ENCODE peak calls at places on chromosomes 5 and 9, in nine cellular contexts. One of them, this sample, is unnamed.

GRCh38 chr5:167244583-167244982 is 1046.9 kb upstream of the WWC1 start:
- DNase-seq in cardiac muscle cell: peak; percentile 18
- DNase-seq in CD8-positive, alpha-beta T cell: no peak
- DNase-seq in fibroblast of lung: peak; percentile 52
- DNase-seq in GM23248: no peak
- DNase-seq in HCT116: no peak
- DNase-seq in endodermal cell: peak; percentile 73
- DNase-seq in heart left ventricle: no peak
- DNase-seq in IMR-90: no peak
- DNase-seq in this sample: no peak

GRCh38 chr9:81002920-81003319 is 686.4 kb downstream of the TLE1 start:
- DNase-seq in CD8-positive, alpha-beta T cell: no peak
- DNase-seq in endodermal cell: no peak
- DNase-seq in HCT116: no peak
- DNase-seq in IMR-90: no peak
- DNase-seq in GM23248: no peak
- DNase-seq in fibroblast of lung: no peak
- DNase-seq in cardiac muscle cell: no peak
- DNase-seq in heart left ventricle: no peak
- DNase-seq in this sample: no peak

GRCh38 chr9:121652037-121652837 is 803 bp downstream of the DAB2IP start:
- DNase-seq in fibroblast of lung: no peak
- DNase-seq in endodermal cell: peak; percentile 81
- DNase-seq in HCT116: no peak
- DNase-seq in heart left ventricle: no peak
- DNase-seq in IMR-90: no peak
- DNase-seq in GM23248: peak; percentile 7
- DNase-seq in cardiac muscle cell: no peak
- DNase-seq in CD8-positive, alpha-beta T cell: no peak
- DNase-seq in this sample: no peak

GRCh38 chr9:126915281-126915816 is 767 bp downstream of the RALGPS1 start:
- DNase-seq in IMR-90: no peak
- DNase-seq in cardiac muscle cell: no peak
- DNase-seq in GM23248: peak; percentile 19
- DNase-seq in endodermal cell: peak; percentile 95
- DNase-seq in fibroblast of lung: no peak
- DNase-seq in heart left ventricle: no peak
- DNase-seq in CD8-positive, alpha-beta T cell: peak; percentile 29
- DNase-seq in HCT116: peak; percentile 19
- DNase-seq in this sample: peak; percentile 66

GRCh38 chr5:57986746-57987145 is 473.1 kb downstream of the PLK2 start:
- DNase-seq in IMR-90: peak; percentile 34
- DNase-seq in HCT116: no peak
- DNase-seq in GM23248: peak; percentile 63
- DNase-seq in endodermal cell: no peak
- DNase-seq in cardiac muscle cell: peak; percentile 40
- DNase-seq in fibroblast of lung: peak; percentile 13
- DNase-seq in CD8-positive, alpha-beta T cell: no peak
- DNase-seq in heart left ventricle: no peak
- DNase-seq in this sample: no peak

GRCh38 chr9:73091909-73092308 is 59.8 kb upstream of the ANXA1 start:
- DNase-seq in GM23248: no peak
- DNase-seq in heart left ventricle: no peak
- DNase-seq in endodermal cell: no peak
- DNase-seq in fibroblast of lung: no peak
- DNase-seq in cardiac muscle cell: no peak
- DNase-seq in CD8-positive, alpha-beta T cell: no peak
- DNase-seq in IMR-90: no peak
- DNase-seq in HCT116: no peak
- DNase-seq in this sample: no peak

GRCh38 chr9:36543916-36544315 is 28.8 kb upstream of the MELK start:
- DNase-seq in GM23248: peak; percentile 63
- DNase-seq in heart left ventricle: no peak
- DNase-seq in IMR-90: no peak
- DNase-seq in CD8-positive, alpha-beta T cell: no peak
- DNase-seq in HCT116: no peak
- DNase-seq in cardiac muscle cell: peak; percentile 83
- DNase-seq in fibroblast of lung: peak; percentile 60
- DNase-seq in endodermal cell: no peak
- DNase-seq in this sample: no peak

GRCh38 chr5:53997736-53998627 is 312.4 kb downstream of the ARL15 start:
- DNase-seq in fibroblast of lung: no peak
- DNase-seq in heart left ventricle: no peak
- DNase-seq in endodermal cell: no peak
- DNase-seq in IMR-90: no peak
- DNase-seq in HCT116: no peak
- DNase-seq in GM23248: no peak
- DNase-seq in cardiac muscle cell: no peak
- DNase-seq in CD8-positive, alpha-beta T cell: no peak
- DNase-seq in this sample: no peak

GRCh38 chr9:108163321-108164005 is 673.9 kb upstream of the KLF4 start:
- DNase-seq in endodermal cell: no peak
- DNase-seq in GM23248: peak; percentile 80
- DNase-seq in cardiac muscle cell: peak; percentile 37
- DNase-seq in IMR-90: peak; percentile 18
- DNase-seq in heart left ventricle: no peak
- DNase-seq in CD8-positive, alpha-beta T cell: no peak
- DNase-seq in HCT116: no peak
- DNase-seq in fibroblast of lung: peak; percentile 32
- DNase-seq in this sample: no peak

GRCh38 chr5:93585753-93586385 is 2.8 kb downstream of the NR2F1 start:
- DNase-seq in cardiac muscle cell: peak; percentile 48
- DNase-seq in IMR-90: peak; percentile 45
- DNase-seq in fibroblast of lung: peak; percentile 64
- DNase-seq in endodermal cell: no peak
- DNase-seq in GM23248: peak; percentile 43
- DNase-seq in HCT116: no peak
- DNase-seq in heart left ventricle: no peak
- DNase-seq in CD8-positive, alpha-beta T cell: no peak
- DNase-seq in this sample: no peak

GRCh38 chr5:67047616-67048015 is 149.0 kb downstream of the CD180 start:
- DNase-seq in GM23248: no peak
- DNase-seq in cardiac muscle cell: no peak
- DNase-seq in heart left ventricle: no peak
- DNase-seq in HCT116: no peak
- DNase-seq in endodermal cell: no peak
- DNase-seq in IMR-90: no peak
- DNase-seq in CD8-positive, alpha-beta T cell: no peak
- DNase-seq in fibroblast of lung: no peak
- DNase-seq in this sample: no peak

GRCh38 chr9:136992819-136993369 is 672 bp downstream of the PAXX start:
- DNase-seq in HCT116: no peak
- DNase-seq in CD8-positive, alpha-beta T cell: no peak
- DNase-seq in fibroblast of lung: no peak
- DNase-seq in GM23248: no peak
- DNase-seq in endodermal cell: peak; percentile 72
- DNase-seq in heart left ventricle: no peak
- DNase-seq in cardiac muscle cell: no peak
- DNase-seq in IMR-90: no peak
- DNase-seq in this sample: no peak

GRCh38 chr9:136994885-136995224 is 1.5 kb downstream of the CLIC3 start:
- DNase-seq in CD8-positive, alpha-beta T cell: no peak
- DNase-seq in endodermal cell: no peak
- DNase-seq in GM23248: no peak
- DNase-seq in IMR-90: no peak
- DNase-seq in HCT116: no peak
- DNase-seq in cardiac muscle cell: no peak
- DNase-seq in fibroblast of lung: no peak
- DNase-seq in heart left ventricle: no peak
- DNase-seq in this sample: no peak

GRCh38 chr9:136995370-136995769 is 998 bp downstream of the CLIC3 start:
- DNase-seq in fibroblast of lung: no peak
- DNase-seq in GM23248: peak; percentile 54
- DNase-seq in endodermal cell: no peak
- DNase-seq in IMR-90: no peak
- DNase-seq in cardiac muscle cell: no peak
- DNase-seq in CD8-positive, alpha-beta T cell: no peak
- DNase-seq in heart left ventricle: no peak
- DNase-seq in HCT116: no peak
- DNase-seq in this sample: no peak

GRCh38 chr9:136995772-136996308 is 528 bp downstream of the CLIC3 start:
- DNase-seq in cardiac muscle cell: no peak
- DNase-seq in GM23248: peak; percentile 69
- DNase-seq in HCT116: no peak
- DNase-seq in CD8-positive, alpha-beta T cell: no peak
- DNase-seq in heart left ventricle: no peak
- DNase-seq in fibroblast of lung: peak; percentile 39
- DNase-seq in endodermal cell: no peak
- DNase-seq in IMR-90: peak; percentile 6
- DNase-seq in this sample: no peak

DNA sequence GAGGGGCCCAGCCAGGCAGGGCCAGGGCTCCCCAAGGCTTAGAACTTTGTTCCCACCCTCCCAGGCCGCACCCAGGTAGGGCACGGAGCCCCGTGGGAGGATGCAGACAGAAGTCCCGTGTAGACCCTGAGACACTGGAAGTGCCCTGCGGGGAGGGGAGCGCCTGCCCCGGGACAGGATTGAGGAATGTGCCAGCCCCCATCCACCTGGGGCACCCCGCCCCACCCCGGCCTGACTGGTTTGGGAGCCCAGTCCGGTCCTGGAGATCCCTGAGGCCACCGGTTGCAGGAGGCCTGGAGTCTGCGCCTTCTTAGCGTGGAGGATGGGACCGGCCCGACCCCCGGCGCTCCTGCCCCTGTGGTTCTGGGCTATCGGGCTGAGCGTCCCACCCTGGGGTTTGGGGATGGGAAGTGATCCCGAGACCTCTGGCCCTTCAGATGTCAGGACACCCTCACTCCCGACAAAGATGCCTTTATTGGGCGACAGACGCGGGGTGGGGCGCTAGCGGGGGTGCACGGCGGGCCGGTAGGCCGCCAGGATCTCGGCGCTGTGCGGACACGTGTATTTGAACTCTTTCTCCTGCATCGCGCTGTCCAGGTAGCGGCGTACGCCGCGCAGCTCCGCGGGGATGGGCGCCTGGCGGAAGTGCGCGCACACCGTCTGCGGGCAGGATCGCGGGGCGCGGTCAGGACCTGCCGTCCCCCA is 2.0 kb downstream of the CLIC3 start:
- DNase-seq in cardiac muscle cell: no peak
- DNase-seq in fibroblast of lung: no peak
- DNase-seq in IMR-90: no peak
- DNase-seq in GM23248: no peak
- DNase-seq in endodermal cell: no peak
- DNase-seq in HCT116: no peak
- DNase-seq in CD8-positive, alpha-beta T cell: no peak
- DNase-seq in heart left ventricle: no peak
- DNase-seq in this sample: no peak
- H3K4me3 ChIP-seq in cardiac muscle cell: no peak overlapping the region
- H3K4me3 ChIP-seq in fibroblast of lung: no peak overlapping the region
- H3K4me3 ChIP-seq in IMR-90: no peak overlapping the region
- H3K4me3 ChIP-seq in GM23248: no peak overlapping the region
- H3K4me3 ChIP-seq in endodermal cell: no peak overlapping the region
- H3K4me3 ChIP-seq in HCT116: no peak overlapping the region
- H3K4me3 ChIP-seq in CD8-positive, alpha-beta T cell: no peak overlapping the region
- H3K4me3 ChIP-seq in heart left ventricle: no peak overlapping the region
- H3K4me3 ChIP-seq in this sample: no peak overlapping the region

DNA sequence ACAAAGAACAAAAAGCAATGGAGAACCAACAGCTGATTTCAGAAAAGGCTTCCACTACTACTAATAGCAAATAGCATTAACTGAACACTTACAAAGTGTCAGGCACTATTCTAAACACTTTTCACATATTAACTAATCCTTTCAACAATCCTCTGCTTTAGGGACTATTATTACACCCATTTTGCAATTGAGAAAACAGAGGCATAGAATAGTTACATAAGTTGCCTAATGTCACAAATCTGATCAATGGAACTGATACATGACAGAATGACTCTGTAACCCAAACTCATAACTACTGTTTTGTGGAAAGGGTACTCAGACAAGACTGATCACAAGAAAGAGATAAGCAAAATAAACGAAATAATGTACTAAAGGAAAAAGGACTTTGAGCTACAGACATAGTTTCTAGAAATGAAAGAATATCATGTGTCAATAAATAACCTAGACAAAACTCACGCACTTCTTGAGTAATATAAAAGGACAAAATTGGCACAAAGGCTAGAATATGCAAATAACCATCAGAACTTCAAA is 31.3 kb downstream of the ABHD17B start:
- DNase-seq in heart left ventricle: no peak
- DNase-seq in fibroblast of lung: no peak
- DNase-seq in GM23248: no peak
- DNase-seq in cardiac muscle cell: no peak
- DNase-seq in HCT116: no peak
- DNase-seq in endodermal cell: no peak
- DNase-seq in IMR-90: no peak
- DNase-seq in CD8-positive, alpha-beta T cell: no peak
- DNase-seq in this sample: no peak
- H3K9me3 ChIP-seq in heart left ventricle: peaks cover 50% of the 10 kb centered on the region
- H3K9me3 ChIP-seq in fibroblast of lung: no peaks in the 10 kb centered on the region
- H3K9me3 ChIP-seq in GM23248: no peaks in the 10 kb centered on the region
- H3K9me3 ChIP-seq in cardiac muscle cell: no peaks in the 10 kb centered on the region
- H3K9me3 ChIP-seq in HCT116: peaks cover 23% of the 10 kb centered on the region
- H3K9me3 ChIP-seq in endodermal cell: peaks cover 28% of the 10 kb centered on the region
- H3K9me3 ChIP-seq in IMR-90: peaks cover 8% of the 10 kb centered on the region
- H3K9me3 ChIP-seq in CD8-positive, alpha-beta T cell: peaks cover 4% of the 10 kb centered on the region
- H3K9me3 ChIP-seq in this sample: peaks cover 45% of the 10 kb centered on the region

DNA sequence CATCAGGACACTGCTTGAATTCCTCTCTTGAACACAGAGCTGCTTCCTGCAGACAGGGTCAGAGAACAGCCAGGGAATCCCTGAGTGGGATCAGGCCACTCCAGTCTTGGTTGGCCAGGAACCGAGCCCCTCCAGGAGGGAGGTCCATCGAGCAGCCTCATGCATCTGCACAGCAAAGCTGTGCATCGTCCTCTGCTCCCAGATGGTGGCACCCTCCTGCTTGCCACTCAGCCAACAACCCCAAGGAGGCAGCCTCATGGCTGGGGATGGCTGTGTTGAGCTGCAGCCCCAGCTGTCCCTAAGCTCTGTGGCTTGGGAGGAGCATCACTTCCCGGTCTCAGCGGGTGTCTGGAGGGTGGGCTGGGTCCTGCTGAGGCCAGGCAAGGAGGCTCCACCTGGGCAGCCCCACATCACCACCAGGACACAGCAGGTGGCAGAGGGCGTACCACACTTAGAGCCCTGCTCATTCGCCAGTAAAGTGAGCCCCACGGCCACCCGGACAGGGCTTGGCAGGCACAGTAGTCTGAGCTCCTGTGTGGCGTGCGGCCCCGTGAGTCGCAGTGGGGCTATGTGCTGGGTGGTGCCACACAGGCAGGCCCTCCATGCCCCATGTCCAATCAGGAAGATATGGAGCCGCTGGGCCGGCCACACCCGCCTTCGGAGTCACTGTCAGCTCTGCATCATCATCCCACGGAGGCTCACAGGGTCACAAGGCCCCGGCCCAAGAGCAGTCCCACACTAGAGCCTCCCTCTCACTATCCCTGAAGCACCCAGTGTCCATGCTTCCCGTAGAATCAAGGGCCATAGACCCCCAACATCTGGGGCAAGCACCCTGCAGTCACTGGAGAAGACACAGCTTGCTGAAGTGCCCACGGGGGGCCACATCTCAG is 11.9 kb downstream of the LPCAT1 start:
- DNase-seq in HCT116: peak; percentile 29
- DNase-seq in IMR-90: peak; percentile 55
- DNase-seq in endodermal cell: peak; percentile 72
- DNase-seq in heart left ventricle: peak; percentile 55
- DNase-seq in fibroblast of lung: peak; percentile 35
- DNase-seq in GM23248: peak; percentile 93
- DNase-seq in CD8-positive, alpha-beta T cell: peak; percentile 9
- DNase-seq in cardiac muscle cell: peak; percentile 25
- DNase-seq in this sample: no peak
- H3K36me3 ChIP-seq in HCT116: peaks cover 3% of the 10 kb centered on the region
- H3K36me3 ChIP-seq in IMR-90: peaks cover 53% of the 10 kb centered on the region
- H3K36me3 ChIP-seq in endodermal cell: peaks cover 2% of the 10 kb centered on the region
- H3K36me3 ChIP-seq in heart left ventricle: peaks cover 14% of the 10 kb centered on the region
- H3K36me3 ChIP-seq in fibroblast of lung: peaks cover 22% of the 10 kb centered on the region
- H3K36me3 ChIP-seq in GM23248: peaks cover 3% of the 10 kb centered on the region
- H3K36me3 ChIP-seq in CD8-positive, alpha-beta T cell: no peaks in the 10 kb centered on the region
- H3K36me3 ChIP-seq in cardiac muscle cell: no peaks in the 10 kb centered on the region
- H3K36me3 ChIP-seq in this sample: peaks cover 4% of the 10 kb centered on the region

GRCh38 chr5:115907177-115907576 is 55.1 kb upstream of the LVRN start:
- DNase-seq in HCT116: no peak
- DNase-seq in IMR-90: no peak
- DNase-seq in fibroblast of lung: no peak
- DNase-seq in heart left ventricle: no peak
- DNase-seq in CD8-positive, alpha-beta T cell: no peak
- DNase-seq in endodermal cell: no peak
- DNase-seq in cardiac muscle cell: no peak
- DNase-seq in GM23248: no peak
- DNase-seq in this sample: no peak
- H3K4me3 ChIP-seq in HCT116: no peak overlapping the region
- H3K4me3 ChIP-seq in IMR-90: no peak overlapping the region
- H3K4me3 ChIP-seq in fibroblast of lung: no peak overlapping the region
- H3K4me3 ChIP-seq in heart left ventricle: no peak overlapping the region
- H3K4me3 ChIP-seq in CD8-positive, alpha-beta T cell: no peak overlapping the region
- H3K4me3 ChIP-seq in endodermal cell: no peak overlapping the region
- H3K4me3 ChIP-seq in cardiac muscle cell: no peak overlapping the region
- H3K4me3 ChIP-seq in GM23248: no peak overlapping the region
- H3K4me3 ChIP-seq in this sample: no peak overlapping the region

This sample was measured in breast epithelium.